ENCODE peak calls at places on chromosomes 5 and 9, in four cellular contexts. M, I, P and Y are unnamed samples.
A peak's percentile ranks its signal among the peaks of the same experiment; 100 is the strongest.

GRCh38 chr5:113447651-113448050 is 12.9 kb upstream of the TSSK1B start:
- DNase-seq in M (no peak), P (no peak), I (no peak), Y (no peak)

GRCh38 chr5:61472172-61472958 is 140.3 kb downstream of the ZSWIM6 start:
- DNase-seq in M (no peak), P (no peak), I (no peak), Y (no peak)

GRCh38 chr9:134227451-134228411 is 63.4 kb upstream of the RNU6ATAC start:
- DNase-seq in P (no peak), I (no peak), M (no peak), Y (no peak)

GRCh38 chr9:96868709-96869108 is 14.4 kb upstream of the ZNF782 start:
- DNase-seq in M (no peak), I (no peak), P (no peak), Y (no peak)

GRCh38 chr9:90107021-90107771 is 502.4 kb downstream of the GADD45G start:
- DNase-seq in M (no peak), I (peak; percentile 11), P (no peak), Y (no peak)

GRCh38 chr5:14600846-14601245 is 19.3 kb downstream of the OTULINL start:
- DNase-seq in M (no peak), P (no peak), I (no peak), Y (no peak)

GRCh38 chr5:154466671-154467070 is 11.4 kb downstream of the HAND1 start:
- DNase-seq in I (peak; percentile 5), M (no peak), P (no peak), Y (peak; percentile 59)

GRCh38 chr5:158748535-158748934 is 351.2 kb downstream of the EBF1 start:
- DNase-seq in P (no peak), I (no peak), M (no peak), Y (no peak)

GRCh38 chr5:66660401-66660800 is 64.2 kb downstream of the MAST4 start:
- DNase-seq in P (no peak), I (no peak), M (no peak), Y (no peak)

DNA sequence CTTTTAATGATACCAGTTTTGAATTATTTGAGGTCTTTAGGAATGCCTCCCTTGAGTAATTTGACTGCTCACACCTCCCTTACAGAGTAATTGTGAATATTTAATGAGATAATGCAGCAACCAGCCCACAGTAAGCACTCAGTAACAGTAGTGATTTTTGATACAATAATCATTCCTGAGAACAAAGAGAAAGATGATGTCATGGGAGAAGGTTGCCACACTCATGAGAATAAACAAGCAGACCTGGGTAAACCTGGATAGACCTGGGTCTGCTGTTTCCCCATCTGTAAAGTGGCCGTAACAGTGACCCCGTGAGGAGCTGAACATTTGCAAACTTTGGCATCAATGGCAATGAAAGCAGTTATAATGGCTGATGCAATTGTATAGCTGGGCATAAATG is 4.2 kb downstream of the C1QTNF2 start:
- DNase-seq in P (no peak), I (no peak), M (no peak), Y (no peak)
- H4K5ac ChIP-seq in P (no peak overlapping the region), I (no peak overlapping the region), M (no peak overlapping the region), Y (no peak overlapping the region)

DNA sequence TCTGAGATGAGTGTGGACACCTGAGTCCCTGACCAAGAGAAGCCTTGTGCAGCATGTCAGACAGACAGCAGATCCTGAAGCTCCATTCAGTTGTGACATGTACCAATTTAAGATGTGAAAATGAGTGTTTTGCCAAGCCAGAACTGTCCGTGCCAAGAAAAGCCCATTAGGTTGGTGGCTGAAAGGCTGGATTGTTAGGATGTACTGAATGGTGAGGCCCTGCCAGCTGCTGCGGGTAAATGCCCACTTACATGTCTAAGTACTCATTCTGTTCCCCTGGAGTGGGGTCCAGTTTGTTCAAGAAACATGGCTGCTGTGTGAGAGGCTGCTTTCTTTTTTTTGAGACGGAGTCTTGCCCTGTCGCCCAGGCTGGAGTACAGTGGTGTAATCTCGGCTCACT is 14.7 kb downstream of the DAPK1 start:
- DNase-seq in P (no peak), I (no peak), M (no peak), Y (no peak)
- H4K5ac ChIP-seq in P (no peak overlapping the region), I (no peak overlapping the region), M (no peak overlapping the region), Y (no peak overlapping the region)

GRCh38 chr9:85024374-85024773 is 354.8 kb downstream of the NTRK2 start:
- DNase-seq in M (no peak), P (no peak), I (no peak), Y (no peak)

DNA sequence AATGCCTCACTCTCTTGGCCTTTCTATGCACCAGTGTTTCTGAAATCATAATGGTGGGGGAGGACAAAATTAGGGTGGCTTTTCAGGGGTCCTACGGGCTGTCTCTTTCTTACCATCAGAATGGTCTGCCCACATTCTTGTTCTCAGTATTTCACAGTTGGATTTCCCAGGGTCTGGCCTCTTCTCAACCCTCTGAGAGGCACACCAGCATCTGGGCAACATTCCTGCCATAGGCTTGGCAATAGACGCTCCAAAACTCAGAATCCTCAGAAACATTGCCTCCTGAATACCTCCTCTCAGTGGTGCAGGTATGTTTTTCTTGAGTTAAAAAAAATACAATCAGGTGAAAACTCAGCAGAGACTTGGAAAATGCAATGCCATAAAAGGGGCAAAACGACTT is 358.3 kb downstream of the NTRK2 start:
- DNase-seq in P (no peak), M (no peak), I (no peak), Y (no peak)
- H4K5ac ChIP-seq in P (no peak overlapping the region), M (no peak overlapping the region), I (no peak overlapping the region), Y (no peak overlapping the region)

DNA sequence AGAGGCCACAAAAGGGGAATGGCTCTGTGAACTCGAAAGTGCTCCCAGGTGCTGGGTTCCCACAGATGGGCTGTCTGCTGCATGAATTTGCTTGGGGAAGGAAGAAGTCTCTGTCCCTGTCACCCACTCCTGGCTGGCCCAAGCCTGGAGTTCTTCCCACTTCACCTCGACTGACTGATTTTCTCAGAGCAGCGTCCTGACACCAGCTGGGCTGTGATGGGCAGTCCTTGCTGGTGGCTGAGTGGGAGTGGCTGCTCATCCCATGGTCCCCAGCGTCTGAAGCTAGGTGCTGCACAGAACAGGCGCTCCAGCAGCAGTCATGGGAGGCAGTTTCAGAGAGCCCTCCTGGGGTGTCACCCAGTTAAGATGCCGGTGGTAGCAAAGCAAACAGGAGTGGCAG is 10.1 kb upstream of the NEURL1B start:
- DNase-seq in P (no peak), I (no peak), M (peak; percentile 29), Y (no peak)
- H4K5ac ChIP-seq in P (no peak overlapping the region), I (no peak overlapping the region), M (no peak overlapping the region), Y (no peak overlapping the region)

DNA sequence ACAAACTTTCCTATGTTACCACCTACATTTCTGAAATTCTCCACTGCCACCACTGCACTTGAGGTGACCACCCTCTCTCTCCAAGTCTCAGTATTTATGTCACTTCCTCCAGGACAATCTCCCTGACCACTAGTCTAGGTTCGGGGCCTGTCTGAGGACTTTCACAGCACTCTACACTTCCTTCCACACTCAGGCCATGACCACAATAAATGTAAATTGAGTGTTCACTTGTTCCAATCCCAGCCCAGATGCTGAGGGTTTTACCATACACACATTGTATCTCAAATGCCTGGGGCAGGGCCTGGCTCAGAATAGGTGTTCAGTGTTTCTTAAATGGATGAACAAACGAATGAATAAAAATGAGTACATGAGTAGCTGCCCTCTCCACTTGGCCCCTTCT is 26.9 kb upstream of the CCNG1 start:
- DNase-seq in P (no peak), I (no peak), M (no peak), Y (no peak)
- H4K5ac ChIP-seq in P (no peak overlapping the region), I (no peak overlapping the region), M (no peak overlapping the region), Y (no peak overlapping the region)

DNA sequence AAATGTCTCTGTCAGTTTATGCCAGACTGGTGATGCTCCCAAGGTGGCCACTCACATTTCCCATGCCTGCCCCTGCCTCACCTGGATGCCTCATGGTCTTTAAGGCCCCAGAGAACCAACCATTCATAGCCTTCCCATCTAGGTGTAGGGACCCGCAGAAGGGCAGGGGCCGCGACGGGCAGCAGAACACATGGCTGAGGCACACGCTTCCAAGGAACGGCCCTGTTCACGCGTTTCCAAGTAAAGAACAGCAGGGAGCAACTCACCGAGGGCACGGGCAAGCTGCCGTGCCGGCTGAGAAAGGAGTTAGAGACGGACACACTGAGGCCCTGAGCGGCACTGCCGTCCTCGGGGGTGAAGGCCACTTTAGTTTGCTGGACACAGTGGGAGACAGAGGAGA is 73.5 kb downstream of the PRRT1B start:
- DNase-seq in P (no peak), I (no peak), M (no peak), Y (no peak)
- H4K5ac ChIP-seq in P (no peak overlapping the region), I (no peak overlapping the region), M (no peak overlapping the region), Y (no peak overlapping the region)

DNA sequence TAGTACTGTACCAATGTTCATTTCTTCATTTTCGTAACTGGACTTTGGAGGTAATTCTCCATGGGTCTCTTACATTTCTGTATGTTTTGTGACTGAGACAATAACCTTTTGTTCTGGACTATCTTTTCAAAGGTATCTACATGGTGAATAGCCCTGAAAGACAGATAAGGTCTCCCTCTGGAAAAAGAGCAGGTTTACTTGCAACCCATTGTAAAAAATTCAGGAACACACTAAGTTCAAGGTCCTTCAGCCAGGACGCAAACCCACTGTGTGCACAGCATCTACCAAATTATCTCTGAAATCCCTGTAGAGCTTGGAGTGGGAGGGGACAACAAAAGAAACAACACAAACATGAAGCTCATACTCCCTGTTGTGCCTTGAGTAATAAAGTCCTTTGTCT is 8.3 kb downstream of the DTWD2 start:
- DNase-seq in P (no peak), I (no peak), M (no peak), Y (no peak)
- H4K5ac ChIP-seq in P (no peak overlapping the region), I (no peak overlapping the region), M (no peak overlapping the region), Y (no peak overlapping the region)

GRCh38 chr5:119322312-119322947 is 33.4 kb upstream of the TNFAIP8 start:
- DNase-seq in M (no peak), I (peak; percentile 58), P (no peak), Y (no peak)

GRCh38 chr5:119318256-119318914 is 37.4 kb upstream of the TNFAIP8 start:
- DNase-seq in M (no peak), P (no peak), I (no peak), Y (no peak)

GRCh38 chr5:119319890-119320289 is 35.9 kb upstream of the TNFAIP8 start:
- DNase-seq in M (no peak), I (no peak), P (no peak), Y (no peak)

GRCh38 chr5:119321569-119322311 is 34.1 kb upstream of the TNFAIP8 start:
- DNase-seq in P (no peak), I (no peak), M (no peak), Y (no peak)

GRCh38 chr5:119319401-119319800 is 36.4 kb upstream of the TNFAIP8 start:
- DNase-seq in P (no peak), I (no peak), M (no peak), Y (no peak)
- H4K5ac ChIP-seq in P (no peak overlapping the region), I (no peak overlapping the region), M (no peak overlapping the region), Y (no peak overlapping the region)